ENCODE peak calls at places on chromosomes 5 and 9, in nine cellular contexts. One of them, this sample, is unnamed. For H3K27me3, the result is how much of the 10 kb centered on the place peaks cover.

GRCh38 chr5:180333661-180334060 is 19.5 kb downstream of the GFPT2 start:
- DNase-seq in H1: no peak
- DNase-seq in sigmoid colon: peak
- DNase-seq in suprapubic skin: no peak
- DNase-seq in HepG2: no peak
- DNase-seq in HCT116: peak
- DNase-seq in stomach: no peak
- DNase-seq in vagina: no peak
- DNase-seq in endothelial cell of umbilical vein: peak
- DNase-seq in this sample: no peak

GRCh38 chr9:18534611-18535010 is 60.7 kb downstream of the ADAMTSL1 start:
- DNase-seq in H1: no peak
- DNase-seq in sigmoid colon: no peak
- DNase-seq in suprapubic skin: no peak
- DNase-seq in HepG2: no peak
- DNase-seq in HCT116: no peak
- DNase-seq in stomach: no peak
- DNase-seq in vagina: no peak
- DNase-seq in endothelial cell of umbilical vein: no peak
- DNase-seq in this sample: no peak

GRCh38 chr9:6055213-6055612 is 39.8 kb upstream of the RANBP6 start:
- DNase-seq in H1: no peak
- DNase-seq in sigmoid colon: no peak
- DNase-seq in suprapubic skin: no peak
- DNase-seq in HepG2: peak
- DNase-seq in HCT116: peak
- DNase-seq in stomach: peak
- DNase-seq in vagina: no peak
- DNase-seq in endothelial cell of umbilical vein: peak
- DNase-seq in this sample: peak

GRCh38 chr5:39192449-39193160 is 26.8 kb downstream of the FYB1 start:
- DNase-seq in H1: no peak
- DNase-seq in sigmoid colon: no peak
- DNase-seq in suprapubic skin: no peak
- DNase-seq in HepG2: no peak
- DNase-seq in HCT116: no peak
- DNase-seq in stomach: no peak
- DNase-seq in vagina: no peak
- DNase-seq in endothelial cell of umbilical vein: no peak
- DNase-seq in this sample: no peak

GRCh38 chr5:83925952-83926351 is 205.3 kb upstream of the HAPLN1 start:
- DNase-seq in H1: no peak
- DNase-seq in sigmoid colon: no peak
- DNase-seq in suprapubic skin: no peak
- DNase-seq in HepG2: no peak
- DNase-seq in HCT116: no peak
- DNase-seq in stomach: no peak
- DNase-seq in vagina: no peak
- DNase-seq in endothelial cell of umbilical vein: peak
- DNase-seq in this sample: no peak

GRCh38 chr5:149887622-149888183 is 56.9 kb downstream of the PDE6A start:
- DNase-seq in H1: no peak
- DNase-seq in sigmoid colon: no peak
- DNase-seq in suprapubic skin: no peak
- DNase-seq in HepG2: peak
- DNase-seq in HCT116: peak
- DNase-seq in stomach: no peak
- DNase-seq in vagina: no peak
- DNase-seq in endothelial cell of umbilical vein: peak
- DNase-seq in this sample: no peak

GRCh38 chr5:149951138-149951749 is 6.7 kb upstream of the PDE6A start:
- DNase-seq in H1: no peak
- DNase-seq in sigmoid colon: no peak
- DNase-seq in suprapubic skin: no peak
- DNase-seq in HepG2: peak
- DNase-seq in HCT116: no peak
- DNase-seq in stomach: no peak
- DNase-seq in vagina: no peak
- DNase-seq in endothelial cell of umbilical vein: no peak
- DNase-seq in this sample: no peak

GRCh38 chr9:130119521-130120206 is 52.5 kb upstream of the NCS1 start:
- DNase-seq in H1: no peak
- DNase-seq in sigmoid colon: no peak
- DNase-seq in suprapubic skin: no peak
- DNase-seq in HepG2: no peak
- DNase-seq in HCT116: no peak
- DNase-seq in stomach: no peak
- DNase-seq in vagina: no peak
- DNase-seq in endothelial cell of umbilical vein: no peak
- DNase-seq in this sample: no peak

GRCh38 chr9:93949694-93950449 is 5.3 kb downstream of the BARX1 start:
- DNase-seq in H1: peak
- DNase-seq in sigmoid colon: no peak
- DNase-seq in suprapubic skin: no peak
- DNase-seq in HepG2: no peak
- DNase-seq in HCT116: peak
- DNase-seq in stomach: no peak
- DNase-seq in vagina: no peak
- DNase-seq in endothelial cell of umbilical vein: no peak
- DNase-seq in this sample: no peak
- H3K27me3 ChIP-seq in H1: half or more
- H3K27me3 ChIP-seq in sigmoid colon: half or more
- H3K27me3 ChIP-seq in suprapubic skin: half or more
- H3K27me3 ChIP-seq in HepG2: half or more
- H3K27me3 ChIP-seq in HCT116: under half
- H3K27me3 ChIP-seq in stomach: half or more
- H3K27me3 ChIP-seq in vagina: under half
- H3K27me3 ChIP-seq in endothelial cell of umbilical vein: half or more
- H3K27me3 ChIP-seq in this sample: half or more

GRCh38 chr5:173468821-173469251 is 140.6 kb upstream of the STC2 start:
- DNase-seq in H1: no peak
- DNase-seq in sigmoid colon: no peak
- DNase-seq in suprapubic skin: no peak
- DNase-seq in HepG2: no peak
- DNase-seq in HCT116: no peak
- DNase-seq in stomach: no peak
- DNase-seq in vagina: no peak
- DNase-seq in endothelial cell of umbilical vein: no peak
- DNase-seq in this sample: no peak
- TF ChIP-seq POLR2A in H1: no peak
- TF ChIP-seq POLR2A in sigmoid colon: no peak
- TF ChIP-seq POLR2A in suprapubic skin: no peak
- TF ChIP-seq POLR2A in HepG2: no peak
- TF ChIP-seq POLR2A in HCT116: no peak
- TF ChIP-seq POLR2A in stomach: no peak
- TF ChIP-seq POLR2A in vagina: no peak
- TF ChIP-seq POLR2A in endothelial cell of umbilical vein: no peak
- TF ChIP-seq POLR2A in this sample: no peak

GRCh38 chr5:95241635-95242034 is 43.3 kb downstream of the MCTP1 start:
- DNase-seq in H1: no peak
- DNase-seq in sigmoid colon: no peak
- DNase-seq in suprapubic skin: no peak
- DNase-seq in HepG2: no peak
- DNase-seq in HCT116: no peak
- DNase-seq in stomach: no peak
- DNase-seq in vagina: no peak
- DNase-seq in endothelial cell of umbilical vein: peak
- DNase-seq in this sample: no peak
- TF ChIP-seq POLR2AphosphoS5 in H1: no peak
- TF ChIP-seq POLR2AphosphoS5 in sigmoid colon: no peak
- TF ChIP-seq POLR2AphosphoS5 in suprapubic skin: no peak
- TF ChIP-seq POLR2AphosphoS5 in HepG2: no peak
- TF ChIP-seq POLR2AphosphoS5 in HCT116: no peak
- TF ChIP-seq POLR2AphosphoS5 in stomach: no peak
- TF ChIP-seq POLR2AphosphoS5 in vagina: no peak
- TF ChIP-seq POLR2AphosphoS5 in endothelial cell of umbilical vein: no peak
- TF ChIP-seq POLR2AphosphoS5 in this sample: no peak

GRCh38 chr5:1220831-1221230 is 4.3 kb upstream of the SLC6A18 start:
- DNase-seq in H1: no peak
- DNase-seq in sigmoid colon: no peak
- DNase-seq in suprapubic skin: no peak
- DNase-seq in HepG2: no peak
- DNase-seq in HCT116: no peak
- DNase-seq in stomach: no peak
- DNase-seq in vagina: no peak
- DNase-seq in endothelial cell of umbilical vein: no peak
- DNase-seq in this sample: no peak
- H3K27me3 ChIP-seq in H1: under half
- H3K27me3 ChIP-seq in sigmoid colon: under half
- H3K27me3 ChIP-seq in suprapubic skin: under half
- H3K27me3 ChIP-seq in HepG2: half or more
- H3K27me3 ChIP-seq in HCT116: under half
- H3K27me3 ChIP-seq in stomach: under half
- H3K27me3 ChIP-seq in vagina: under half
- H3K27me3 ChIP-seq in endothelial cell of umbilical vein: under half
- H3K27me3 ChIP-seq in this sample: under half

DNA sequence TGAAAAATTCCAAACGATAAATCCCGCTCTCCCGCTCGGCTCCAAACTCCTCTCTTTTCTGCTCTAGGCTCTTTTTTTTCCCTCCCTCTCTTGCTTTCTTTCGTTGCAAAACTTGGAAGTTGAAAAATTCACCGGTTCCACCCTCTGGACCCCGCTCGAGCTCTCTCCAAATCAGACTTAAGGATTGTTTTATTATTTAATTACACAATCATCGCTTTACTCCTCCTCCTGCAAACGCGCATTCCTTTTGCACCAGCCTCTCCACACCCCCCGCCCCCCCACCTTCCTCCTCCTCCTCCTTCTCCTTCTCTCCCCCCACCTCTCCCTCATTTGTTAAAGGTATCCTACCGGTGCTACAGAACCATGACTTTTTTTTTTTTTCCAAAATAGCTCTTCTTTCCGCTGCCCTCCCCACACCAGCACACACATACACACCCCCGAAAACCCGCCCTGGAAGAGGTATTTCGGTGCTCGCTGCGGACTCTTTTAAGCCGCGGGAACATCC is 535 bp upstream of the NFIB start:
- DNase-seq in H1: no peak
- DNase-seq in sigmoid colon: peak
- DNase-seq in suprapubic skin: peak
- DNase-seq in HepG2: peak
- DNase-seq in HCT116: peak
- DNase-seq in stomach: peak
- DNase-seq in vagina: no peak
- DNase-seq in endothelial cell of umbilical vein: peak
- DNase-seq in this sample: peak
- TF ChIP-seq POLR2A in H1: peak
- TF ChIP-seq POLR2A in sigmoid colon: peak
- TF ChIP-seq POLR2A in suprapubic skin: peak
- TF ChIP-seq POLR2A in HepG2: no peak
- TF ChIP-seq POLR2A in HCT116: no peak
- TF ChIP-seq POLR2A in stomach: peak
- TF ChIP-seq POLR2A in vagina: no peak
- TF ChIP-seq POLR2A in endothelial cell of umbilical vein: peak
- TF ChIP-seq POLR2A in this sample: peak

GRCh38 chr9:89312154-89312616 is 1.2 kb downstream of the CKS2 start:
- DNase-seq in H1: no peak
- DNase-seq in sigmoid colon: no peak
- DNase-seq in suprapubic skin: no peak
- DNase-seq in HepG2: no peak
- DNase-seq in HCT116: no peak
- DNase-seq in stomach: no peak
- DNase-seq in vagina: no peak
- DNase-seq in endothelial cell of umbilical vein: peak
- DNase-seq in this sample: no peak

GRCh38 chr9:89310486-89311345 is at the start of gene CKS2:
- DNase-seq in H1: peak
- DNase-seq in sigmoid colon: peak
- DNase-seq in suprapubic skin: peak
- DNase-seq in HepG2: peak
- DNase-seq in HCT116: peak
- DNase-seq in stomach: peak
- DNase-seq in vagina: peak
- DNase-seq in endothelial cell of umbilical vein: peak
- DNase-seq in this sample: peak

GRCh38 chr9:89311346-89312153 is 555 bp downstream of the CKS2 start:
- DNase-seq in H1: no peak
- DNase-seq in sigmoid colon: peak
- DNase-seq in suprapubic skin: peak
- DNase-seq in HepG2: no peak
- DNase-seq in HCT116: no peak
- DNase-seq in stomach: no peak
- DNase-seq in vagina: no peak
- DNase-seq in endothelial cell of umbilical vein: peak
- DNase-seq in this sample: no peak

GRCh38 chr9:89309166-89309565 is 1.8 kb upstream of the CKS2 start:
- DNase-seq in H1: no peak
- DNase-seq in sigmoid colon: no peak
- DNase-seq in suprapubic skin: no peak
- DNase-seq in HepG2: no peak
- DNase-seq in HCT116: no peak
- DNase-seq in stomach: no peak
- DNase-seq in vagina: no peak
- DNase-seq in endothelial cell of umbilical vein: no peak
- DNase-seq in this sample: no peak

DNA sequence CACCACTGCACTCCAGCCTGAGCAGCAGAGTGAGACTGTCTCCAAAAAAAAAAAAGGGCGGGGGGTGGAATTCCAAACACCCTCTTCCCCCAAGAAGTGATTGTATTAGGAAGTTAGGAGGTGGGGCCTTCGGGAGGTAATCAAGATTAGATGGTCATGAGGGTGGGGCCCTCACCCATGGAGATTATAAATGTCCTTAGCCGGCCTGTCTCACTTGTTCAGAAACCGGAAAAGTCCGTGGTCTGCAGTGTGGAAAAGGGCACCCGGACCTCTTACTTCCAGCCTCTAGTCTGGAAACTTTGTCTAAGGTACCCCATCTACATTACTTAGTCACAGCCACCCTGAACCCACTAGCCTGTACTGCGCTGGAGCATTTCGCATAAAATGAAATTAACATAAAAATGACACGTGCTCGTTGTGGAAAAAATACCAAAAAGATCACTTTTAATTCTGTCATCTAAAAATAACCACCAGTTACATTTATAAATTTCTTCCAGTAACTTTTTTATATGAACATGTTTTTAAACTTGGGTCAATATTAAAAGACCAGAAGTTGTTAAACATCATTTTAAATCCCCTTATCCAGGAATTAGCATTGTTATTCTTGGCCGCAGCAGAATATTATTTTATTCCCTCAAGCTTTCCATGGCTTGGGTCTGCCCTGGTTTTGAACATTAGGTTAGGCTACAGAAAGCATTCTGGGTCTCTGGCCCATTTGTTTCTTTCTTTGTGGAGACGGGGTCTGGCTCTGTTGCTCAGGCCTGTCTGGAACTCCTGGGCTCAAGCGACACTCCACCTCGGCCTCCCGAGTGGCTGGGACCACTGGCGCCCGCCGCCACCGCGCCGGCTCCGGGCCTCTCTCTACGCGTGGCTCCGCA is 1.1 kb upstream of the CKS2 start:
- DNase-seq in H1: no peak
- DNase-seq in sigmoid colon: no peak
- DNase-seq in suprapubic skin: no peak
- DNase-seq in HepG2: no peak
- DNase-seq in HCT116: peak
- DNase-seq in stomach: no peak
- DNase-seq in vagina: no peak
- DNase-seq in endothelial cell of umbilical vein: peak
- DNase-seq in this sample: no peak
- TF ChIP-seq POLR2AphosphoS5 in H1: peak
- TF ChIP-seq POLR2AphosphoS5 in sigmoid colon: no peak
- TF ChIP-seq POLR2AphosphoS5 in suprapubic skin: no peak
- TF ChIP-seq POLR2AphosphoS5 in HepG2: no peak
- TF ChIP-seq POLR2AphosphoS5 in HCT116: peak
- TF ChIP-seq POLR2AphosphoS5 in stomach: no peak
- TF ChIP-seq POLR2AphosphoS5 in vagina: no peak
- TF ChIP-seq POLR2AphosphoS5 in endothelial cell of umbilical vein: peak
- TF ChIP-seq POLR2AphosphoS5 in this sample: no peak

This sample was measured in breast epithelium.